ENCODE peak calls at places on chromosomes 1 and 21, in five cellular contexts. Z is IMR-90, U is neuronal stem cell, B is H9, I is H1. D is an unnamed sample.
A peak's percentile ranks its signal among the peaks of the same experiment; 100 is the strongest.

GRCh38 chr1:185232874-185233273 is 75.9 kb downstream of the SWT1 start:
- DNase-seq in Z (no peak), B (no peak), U (no peak), I (no peak), D (no peak)

GRCh38 chr1:169601096-169601881 is 15.0 kb upstream of the F5 start:
- DNase-seq in B (no peak), U (peak; percentile 8), Z (peak; percentile 20), I (no peak), D (no peak)

GRCh38 chr1:10771789-10772188 is 24.7 kb downstream of the CASZ1 start:
- DNase-seq in B (no peak), Z (no peak), U (no peak), I (no peak), D (no peak)

GRCh38 chr1:111852216-111852615 is 96.5 kb downstream of the DDX20 start:
- DNase-seq in Z (no peak), B (no peak), U (no peak), I (no peak), D (no peak)

GRCh38 chr1:34683616-34684015 is 71.2 kb upstream of the GJB5 start:
- DNase-seq in U (no peak), Z (no peak), B (no peak), I (no peak), D (no peak)

GRCh38 chr1:226565476-226565875 is 16.9 kb downstream of the STUM start:
- DNase-seq in U (no peak), Z (no peak), I (no peak), B (no peak), D (no peak)

GRCh38 chr1:24743404-24744211 is 1.6 kb upstream of the CLIC4 start:
- DNase-seq in B (peak; percentile 76), Z (peak; percentile 63), U (no peak), I (no peak), D (peak; percentile 97)

GRCh38 chr1:156157974-156158373 is 4.6 kb downstream of the SEMA4A start:
- DNase-seq in U (no peak), I (no peak), B (no peak), Z (no peak), D (no peak)

GRCh38 chr21:44294391-44295162 is 5.3 kb upstream of the PFKL start:
- DNase-seq in I (no peak), U (no peak), B (no peak), Z (peak; percentile 7), D (no peak)

GRCh38 chr1:52674497-52675384 is 23.4 kb downstream of the COA7 start:
- DNase-seq in I (no peak), U (no peak), B (no peak), Z (peak; percentile 38), D (no peak)

GRCh38 chr1:247332901-247333361 is 1.3 kb upstream of the ZNF496 start:
- DNase-seq in U (no peak), I (no peak), Z (peak; percentile 30), B (no peak), D (peak; percentile 32)

GRCh38 chr1:8274396-8274795 is 43.5 kb upstream of the SLC45A1 start:
- DNase-seq in B (no peak), U (no peak), Z (no peak), I (no peak), D (no peak)

GRCh38 chr1:245823408-245824147 is 668.8 kb downstream of the KIF26B start:
- DNase-seq in B (no peak), U (no peak), I (no peak), Z (no peak), D (no peak)

GRCh38 chr1:6414443-6414844 is 5.3 kb downstream of the HES2 start:
- DNase-seq in B (peak; percentile 88), I (no peak), U (no peak), Z (peak; percentile 50), D (peak; percentile 92)

GRCh38 chr1:111958075-111958474 is 31.4 kb downstream of the KCND3 start:
- DNase-seq in Z (no peak), B (no peak), I (no peak), U (no peak), D (no peak)

GRCh38 chr1:192730206-192730605 is 78.6 kb upstream of the RGS2 start:
- DNase-seq in B (no peak), I (no peak), Z (peak; percentile 17), U (no peak), D (no peak)

GRCh38 chr1:93304716-93305138 is 41.0 kb upstream of the DR1 start:
- DNase-seq in B (no peak), I (no peak), U (peak; percentile 48), Z (peak; percentile 79), D (peak; percentile 86)

GRCh38 chr1:113307771-113308451 is 82.4 kb upstream of the MAGI3 start:
- DNase-seq in Z (peak; percentile 28), U (no peak), I (no peak), B (no peak), D (peak; percentile 69)

GRCh38 chr1:204076891-204077290 is 4.0 kb downstream of the SOX13 start:
- DNase-seq in I (no peak), Z (no peak), U (no peak), B (no peak), D (no peak)

GRCh38 chr1:64915381-64916274 is 50.7 kb downstream of the JAK1 start:
- DNase-seq in B (no peak), I (no peak), Z (peak; percentile 94), U (no peak), D (peak; percentile 96)

GRCh38 chr1:101188311-101188710 is 48.5 kb upstream of the S1PR1 start:
- DNase-seq in B (no peak), U (no peak), Z (peak; percentile 65), I (no peak), D (no peak)

GRCh38 chr1:235401251-235401650 is 34.0 kb downstream of the TBCE start:
- DNase-seq in B (no peak), Z (no peak), U (no peak), I (no peak), D (no peak)

GRCh38 chr1:94299627-94300552 is 62.5 kb upstream of the ARHGAP29 start:
- DNase-seq in U (peak; percentile 14), B (peak; percentile 37), I (no peak), Z (peak; percentile 49), D (peak; percentile 81)

GRCh38 chr1:26788515-26788785 is 700 bp downstream of the PIGV start:
- DNase-seq in I (no peak), B (no peak), U (no peak), Z (no peak), D (peak; percentile 54)

GRCh38 chr1:26787381-26787705 is 407 bp upstream of the PIGV start:
- DNase-seq in Z (peak; percentile 53), U (no peak), B (no peak), I (no peak), D (peak; percentile 71)

GRCh38 chr1:26787706-26788514 is at the start of gene PIGV:
- DNase-seq in U (peak; percentile 88), B (peak; percentile 89), Z (peak; percentile 75), I (no peak), D (peak; percentile 90)

GRCh38 chr1:26785611-26786436 is 1.9 kb upstream of the PIGV start:
- DNase-seq in B (no peak), Z (peak; percentile 48), I (no peak), U (no peak), D (no peak)

GRCh38 chr1:26786437-26787380 is 1.0 kb upstream of the PIGV start:
- DNase-seq in B (peak; percentile 69), U (no peak), Z (peak; percentile 86), I (no peak), D (peak; percentile 79)
- H3K14ac ChIP-seq in B (peak overlapping the region; percentile 55), U (no peak overlapping the region), Z (peak overlapping the region; percentile 100), I (no peak overlapping the region), D (peak overlapping the region; percentile 47)

GRCh38 chr1:182996816-182997215 is 26.4 kb upstream of the LAMC1 start:
- DNase-seq in U (no peak), Z (no peak), I (no peak), B (no peak), D (no peak)

GRCh38 chr1:182998482-182998881 is 24.7 kb upstream of the LAMC1 start:
- DNase-seq in U (no peak), I (no peak), B (no peak), Z (no peak), D (no peak)

GRCh38 chr1:182990413-182991144 is 32.6 kb upstream of the LAMC1 start:
- DNase-seq in B (no peak), I (no peak), U (no peak), Z (peak; percentile 78), D (no peak)

GRCh38 chr1:182995894-182996293 is 27.3 kb upstream of the LAMC1 start:
- DNase-seq in U (no peak), B (no peak), Z (no peak), I (no peak), D (no peak)

GRCh38 chr1:182993746-182994145 is 29.5 kb upstream of the LAMC1 start:
- DNase-seq in B (no peak), Z (no peak), U (no peak), I (no peak), D (no peak)
- H3K14ac ChIP-seq in B (no peak overlapping the region), Z (peak overlapping the region; percentile 27), U (no peak overlapping the region), I (no peak overlapping the region), D (no peak overlapping the region)

DNA sequence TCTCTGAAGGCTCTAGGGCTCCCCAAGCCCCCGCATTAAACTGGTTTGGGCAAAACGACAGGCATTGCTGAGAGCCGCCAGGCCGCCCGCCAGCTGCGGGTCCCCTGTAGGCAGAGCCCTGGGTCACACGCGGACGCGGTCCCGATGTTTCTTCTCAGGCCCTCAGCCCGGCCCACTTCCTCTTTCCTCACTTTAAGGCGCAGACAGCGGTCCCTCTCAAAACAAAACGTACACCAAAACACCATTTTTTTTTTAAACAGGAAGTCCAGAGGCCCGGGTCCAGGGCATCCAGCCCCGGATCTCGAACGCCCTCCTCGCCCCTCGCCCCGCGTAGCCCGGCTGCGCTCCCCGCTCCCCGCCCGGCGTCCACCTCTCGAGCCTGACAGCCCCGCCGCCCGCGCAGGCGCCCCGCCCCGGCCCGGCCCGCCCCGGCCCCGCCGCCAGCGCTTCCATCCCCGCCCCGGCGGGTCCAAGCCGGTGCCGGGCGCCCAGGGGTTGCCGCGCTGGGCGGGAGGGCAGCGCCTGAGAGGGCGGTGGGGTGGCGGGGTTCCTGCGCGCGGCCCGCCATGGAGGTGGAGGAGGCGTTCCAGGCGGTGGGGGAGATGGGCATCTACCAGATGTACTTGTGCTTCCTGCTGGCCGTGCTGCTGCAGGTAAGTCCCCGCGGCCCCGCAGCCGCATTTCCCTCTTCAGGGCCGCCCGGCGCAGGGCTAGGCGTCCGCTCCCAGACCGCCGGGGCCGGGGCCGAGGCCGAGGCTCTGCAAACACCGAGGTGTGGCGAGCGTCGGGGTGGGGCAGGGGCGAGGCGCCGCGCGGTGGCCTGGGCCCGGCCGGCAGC is at the start of gene SLC22A15:
- DNase-seq in Z (no peak), I (no peak), B (peak; percentile 72), U (peak; percentile 31), D (peak; percentile 84)
- H3K14ac ChIP-seq in Z (no peak within 1 kb of the TSS), I (no peak within 1 kb of the TSS), B (peak within 1 kb of the TSS; percentile 74), U (no peak within 1 kb of the TSS), D (peak within 1 kb of the TSS; percentile 65)

GRCh38 chr1:100038401-100039306 is 68.9 kb downstream of the SLC35A3 start:
- DNase-seq in B (peak; percentile 38), Z (peak; percentile 72), I (no peak), U (peak; percentile 36), D (peak; percentile 64)
- H3K14ac ChIP-seq in B (peak overlapping the region; percentile 99), Z (peak overlapping the region; percentile 99), I (no peak overlapping the region), U (peak overlapping the region; percentile 97), D (peak overlapping the region; percentile 95)

GRCh38 chr1:27603962-27604578 is at the start of gene AHDC1:
- DNase-seq in Z (peak; percentile 87), U (peak; percentile 92), I (no peak), B (peak; percentile 93), D (peak; percentile 93)
- H3K14ac ChIP-seq in Z (peak within 1 kb of the TSS; percentile 99), U (peak within 1 kb of the TSS; percentile 58), I (no peak within 1 kb of the TSS), B (peak within 1 kb of the TSS; percentile 69), D (peak within 1 kb of the TSS; percentile 96)

GRCh38 chr1:85316324-85316723 is 39.9 kb upstream of the BCL10 start:
- DNase-seq in B (no peak), I (no peak), Z (no peak), U (no peak), D (no peak)
- H3K14ac ChIP-seq in B (no peak overlapping the region), I (no peak overlapping the region), Z (peak overlapping the region; percentile 82), U (no peak overlapping the region), D (no peak overlapping the region)